ENCODE peak calls at places on chromosome 22, in nine cellular contexts. V, E, H, P, O, F, A, R and S are unnamed samples.

GRCh38 chr22:39669432-39669831 is 98.9 kb downstream of the CACNA1I start:
- DNase-seq in V (no peak), P (no peak), H (no peak), A (no peak), F (no peak), O (no peak), R (no peak), E (no peak), S (no peak)

GRCh38 chr22:29478326-29479276 is 1.4 kb upstream of the NEFH start:
- DNase-seq in E (no peak), H (peak; percentile 21), O (no peak), V (no peak), F (peak; percentile 55), A (no peak), R (no peak), P (no peak), S (peak; percentile 30)

GRCh38 chr22:36026741-36027140 is 1.9 kb downstream of the RBFOX2 start:
- DNase-seq in E (no peak), A (no peak), O (no peak), R (no peak), P (no peak), H (peak; percentile 57), F (no peak), V (no peak), S (no peak)

GRCh38 chr22:37708580-37709444 is 12.0 kb downstream of the TRIOBP start:
- DNase-seq in P (no peak), H (no peak), R (no peak), O (peak; percentile 72), E (no peak), F (no peak), V (no peak), A (peak; percentile 75), S (no peak)

GRCh38 chr22:23542933-23543332 is 37.2 kb downstream of the IGLL1 start:
- DNase-seq in A (no peak), R (no peak), H (peak; percentile 48), E (no peak), P (no peak), V (no peak), F (no peak), O (no peak), S (peak; percentile 32)

GRCh38 chr22:37431366-37431765 is 4.1 kb upstream of the ELFN2 start:
- DNase-seq in F (no peak), P (no peak), E (no peak), R (no peak), H (no peak), A (no peak), O (no peak), V (no peak), S (peak; percentile 32)

GRCh38 chr22:39999144-39999757 is 4.5 kb downstream of the FAM83F start:
- DNase-seq in A (peak; percentile 47), F (no peak), O (no peak), P (no peak), R (no peak), V (no peak), H (peak; percentile 97), E (no peak), S (peak; percentile 83)

GRCh38 chr22:28349114-28349513 is 330.5 kb downstream of the TTC28 start:
- DNase-seq in P (no peak), O (no peak), H (no peak), F (no peak), E (no peak), V (no peak), A (no peak), R (no peak), S (no peak)

GRCh38 chr22:31308181-31308580 is 15.9 kb upstream of the PIK3IP1 start:
- DNase-seq in H (no peak), A (no peak), O (no peak), V (no peak), E (no peak), P (no peak), F (no peak), R (no peak), S (no peak)

DNA sequence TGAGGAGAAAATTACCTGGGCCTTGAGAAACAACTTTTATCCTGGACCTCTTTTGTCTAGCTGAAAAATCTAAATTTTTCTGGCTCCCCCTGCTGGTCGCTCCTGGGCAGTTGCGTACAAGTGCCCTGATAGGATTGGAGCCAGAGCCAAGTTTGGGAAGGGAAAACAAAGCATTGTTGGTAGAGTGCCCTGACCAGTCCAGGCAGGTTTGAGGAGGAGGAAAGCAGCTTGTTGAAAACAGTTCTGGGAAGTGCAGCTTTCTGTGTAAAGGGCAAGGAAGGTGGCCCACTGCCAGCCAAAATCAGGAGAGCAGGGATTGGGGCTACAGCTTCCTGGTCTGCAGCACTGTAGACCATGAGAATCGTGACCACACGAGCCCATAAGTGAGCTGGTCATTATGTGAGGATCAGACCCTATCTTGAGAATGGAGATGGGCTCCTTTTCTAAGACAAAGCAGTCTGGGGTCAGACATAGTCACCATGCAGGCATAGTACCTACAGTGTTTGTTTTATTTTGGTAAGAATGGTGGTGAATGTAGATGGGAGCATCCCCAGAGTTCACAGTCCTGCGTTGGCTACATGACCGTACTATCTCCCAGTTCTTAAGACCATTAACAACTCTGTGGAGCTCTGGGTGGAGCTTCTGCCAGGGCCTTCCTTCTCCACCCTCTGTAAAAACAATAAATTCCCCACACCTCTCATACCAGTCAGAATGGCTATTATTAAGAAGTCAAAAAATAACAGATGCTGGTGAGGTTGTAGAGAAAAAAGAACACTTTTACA is 21.3 kb upstream of the PIK3IP1 start:
- DNase-seq in V (peak; percentile 89), R (no peak), F (peak; percentile 77), E (peak; percentile 72), A (peak; percentile 94), P (peak; percentile 45), O (peak; percentile 75), H (peak; percentile 74), S (peak; percentile 95)
- TF ChIP-seq CTCF in V (peak; percentile 83), R (peak; percentile 95), F (peak; percentile 92), E (peak; percentile 96), A (peak; percentile 77), P (peak; percentile 87), O (peak; percentile 91), H (peak; percentile 92), S (peak; percentile 92)

GRCh38 chr22:26501996-26502395 is 10.3 kb downstream of the TFIP11 start:
- DNase-seq in E (no peak), P (no peak), H (no peak), O (no peak), R (no peak), A (no peak), V (no peak), F (no peak), S (no peak)

GRCh38 chr22:26508148-26508547 is 4.1 kb downstream of the TFIP11 start:
- DNase-seq in H (no peak), A (no peak), F (no peak), O (no peak), V (no peak), E (no peak), R (no peak), P (no peak), S (no peak)

GRCh38 chr22:26499188-26499703 is 13.0 kb downstream of the TFIP11 start:
- DNase-seq in F (no peak), R (no peak), E (no peak), A (no peak), H (no peak), P (no peak), O (no peak), V (no peak), S (no peak)

GRCh38 chr22:26503758-26504157 is 8.5 kb downstream of the TFIP11 start:
- DNase-seq in E (no peak), H (no peak), A (no peak), F (no peak), R (no peak), O (no peak), V (no peak), P (no peak), S (no peak)

DNA sequence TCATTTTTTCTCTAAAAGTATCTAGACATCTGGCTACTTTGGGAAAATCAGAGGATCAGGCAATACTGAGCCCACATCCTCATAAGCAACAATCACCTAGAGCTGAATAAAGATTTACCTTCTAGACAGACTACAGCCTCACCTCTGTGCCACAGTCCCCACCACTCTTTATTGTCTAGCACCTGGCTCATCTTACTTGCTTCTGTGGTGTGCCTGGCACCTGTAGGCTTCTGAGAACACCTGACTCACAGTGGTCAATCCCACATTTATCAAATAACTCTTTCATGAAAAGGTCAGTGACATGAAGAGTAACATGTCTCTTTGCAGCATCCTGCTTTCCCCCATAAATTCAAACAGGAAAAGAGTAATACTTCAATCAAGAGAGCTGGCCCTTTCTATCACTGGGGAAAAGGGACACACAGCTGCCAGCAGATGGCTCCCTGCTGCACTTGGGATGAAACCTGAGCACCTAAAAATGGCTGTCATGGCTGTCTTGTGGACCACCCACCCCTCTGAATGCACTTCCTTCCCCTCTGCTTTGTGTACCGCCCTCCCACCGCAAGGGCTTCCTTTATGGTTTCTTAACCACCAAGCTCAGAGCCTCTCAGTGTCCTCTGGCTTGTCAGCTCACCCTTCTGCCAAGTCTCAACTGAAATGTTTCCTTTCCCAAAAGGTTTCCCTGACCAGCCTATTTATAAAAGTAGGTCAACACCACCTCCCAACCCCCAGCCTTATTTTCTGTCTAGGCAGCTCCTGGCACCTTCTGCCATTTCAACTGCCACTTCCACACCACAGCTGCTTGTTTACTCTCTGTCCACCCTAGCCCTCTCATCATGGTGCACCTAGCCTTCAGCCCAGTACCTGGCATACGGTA is 9.3 kb downstream of the TFIP11 start:
- DNase-seq in P (no peak), H (peak; percentile 67), E (no peak), V (no peak), A (no peak), F (peak; percentile 80), O (peak; percentile 62), R (no peak), S (peak; percentile 53)
- TF ChIP-seq CTCF in P (peak; percentile 23), H (peak; percentile 82), E (peak; percentile 75), V (no peak), A (peak; percentile 47), F (peak; percentile 77), O (peak; percentile 72), R (peak; percentile 55), S (peak; percentile 71)

GRCh38 chr22:49724893-49725489 is 102.7 kb downstream of the BRD1 start:
- DNase-seq in O (no peak), F (peak; percentile 83), V (peak; percentile 17), E (no peak), A (peak; percentile 84), H (peak; percentile 62), R (no peak), P (no peak), S (peak; percentile 13)
- TF ChIP-seq CTCF in O (peak; percentile 37), F (peak; percentile 94), V (no peak), E (peak; percentile 41), A (peak; percentile 50), H (peak; percentile 72), R (peak; percentile 63), P (no peak), S (peak; percentile 27)

GRCh38 chr22:41091139-41092022 is 1.0 kb upstream of the EP300 start:
- DNase-seq in A (peak; percentile 100), O (peak; percentile 100), P (peak; percentile 95), R (peak; percentile 96), H (peak; percentile 99), E (peak; percentile 88), V (peak; percentile 99), F (peak; percentile 98), S (peak; percentile 99)

GRCh38 chr22:41094036-41094435 is 1.6 kb downstream of the EP300 start:
- DNase-seq in P (no peak), V (no peak), H (peak; percentile 60), F (no peak), O (no peak), E (no peak), A (no peak), R (no peak), S (peak; percentile 43)

GRCh38 chr22:41092023-41092817 is at the start of gene EP300:
- DNase-seq in V (peak; percentile 77), A (peak; percentile 97), H (peak; percentile 67), P (peak; percentile 54), F (peak; percentile 62), R (peak; percentile 46), E (no peak), O (peak; percentile 90), S (peak; percentile 77)

GRCh38 chr22:41096391-41096790 is 4.0 kb downstream of the EP300 start:
- DNase-seq in H (no peak), E (no peak), O (no peak), V (no peak), A (no peak), P (no peak), F (no peak), R (no peak), S (no peak)

DNA sequence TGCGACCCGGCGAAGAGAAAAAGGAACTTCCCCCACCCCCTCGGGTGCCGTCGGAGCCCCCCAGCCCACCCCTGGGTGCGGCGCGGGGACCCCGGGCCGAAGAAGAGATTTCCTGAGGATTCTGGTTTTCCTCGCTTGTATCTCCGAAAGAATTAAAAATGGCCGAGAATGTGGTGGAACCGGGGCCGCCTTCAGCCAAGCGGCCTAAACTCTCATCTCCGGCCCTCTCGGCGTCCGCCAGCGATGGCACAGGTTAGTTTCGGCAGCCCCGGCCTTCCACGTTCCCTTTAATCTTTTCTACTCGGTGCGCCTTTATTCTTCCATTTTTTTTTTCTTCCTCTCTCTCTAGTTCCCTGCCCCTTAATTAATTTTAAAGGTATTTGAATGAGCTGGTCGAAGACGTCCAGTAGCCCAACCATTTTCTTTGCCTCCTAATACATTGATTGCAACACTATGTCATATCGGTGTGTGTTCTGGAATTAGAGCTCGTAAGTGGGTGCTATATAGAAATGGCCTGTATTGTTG is 517 bp downstream of the EP300 start:
- DNase-seq in A (no peak), P (no peak), E (no peak), H (peak; percentile 33), V (peak; percentile 31), O (no peak), F (no peak), R (no peak), S (peak; percentile 37)
- TF ChIP-seq CTCF in A (no peak), P (no peak), E (no peak), H (no peak), V (no peak), O (no peak), F (no peak), R (no peak), S (no peak)